ENCODE peak calls at places on chromosomes 4 and X, in four cellular contexts. S, V, Q and A are unnamed samples.

GRCh38 chrX:30620980-30621716 is 32.1 kb upstream of the GK start:
- DNase-seq in Q (no peak), V (no peak), S (no peak), A (no peak)

GRCh38 chr4:117560329-117560728 is 474.0 kb upstream of the NDST3 start:
- DNase-seq in Q (peak; percentile 11), S (no peak), V (no peak), A (no peak)

GRCh38 chr4:22514001-22514400 is 1.9 kb downstream of the ADGRA3 start:
- DNase-seq in S (no peak), Q (peak; percentile 48), V (peak; percentile 35), A (no peak)

GRCh38 chr4:3871881-3872833 is 106.0 kb downstream of the ADRA2C start:
- DNase-seq in S (peak; percentile 54), V (no peak), Q (no peak), A (no peak)

GRCh38 chrX:154804957-154805695 is at the start of gene MPP1:
- DNase-seq in Q (peak; percentile 81), S (peak; percentile 80), V (no peak), A (peak; percentile 32)

GRCh38 chr4:169307581-169307980 is 36.8 kb upstream of the SH3RF1 start:
- DNase-seq in V (peak; percentile 20), Q (no peak), S (no peak), A (no peak)

GRCh38 chr4:71187399-71188196 is 151.2 kb upstream of the SLC4A4 start:
- DNase-seq in S (no peak), Q (no peak), V (no peak), A (no peak)

GRCh38 chr4:17511041-17511949 is 595 bp downstream of the QDPR start:
- DNase-seq in S (peak; percentile 83), Q (peak; percentile 53), V (peak; percentile 46), A (no peak)

GRCh38 chr4:146336413-146336807 is 122.1 kb downstream of the REELD1 start:
- DNase-seq in S (no peak), V (peak; percentile 5), Q (peak; percentile 67), A (no peak)

GRCh38 chr4:16250665-16251365 is 24.5 kb upstream of the TAPT1 start:
- DNase-seq in V (peak; percentile 97), Q (no peak), S (no peak), A (no peak)

GRCh38 chr4:82969414-82969813 is 41.2 kb downstream of the LIN54 start:
- DNase-seq in V (no peak), S (no peak), Q (no peak), A (no peak)

GRCh38 chr4:184825394-184826314 is at the start of gene ACSL1:
- DNase-seq in Q (peak; percentile 48), S (peak; percentile 87), V (peak; percentile 39), A (peak; percentile 72)

GRCh38 chr4:121278811-121279368 is 101.9 kb downstream of the QRFPR start:
- DNase-seq in V (no peak), S (no peak), Q (no peak), A (no peak)

GRCh38 chr4:59044316-59044715 is 1934.1 kb upstream of the IGFBP7 start:
- DNase-seq in V (no peak), S (no peak), Q (no peak), A (no peak)

GRCh38 chr4:125951275-125951887 is 636.6 kb downstream of the FAT4 start:
- DNase-seq in S (no peak), Q (no peak), V (no peak), A (no peak)

GRCh38 chrX:151763711-151764110 is 29.2 kb downstream of the CNGA2 start:
- DNase-seq in V (no peak), S (no peak), Q (no peak), A (no peak)

GRCh38 chrX:107856289-107856688 is 30.6 kb downstream of the MID2 start:
- DNase-seq in V (no peak), Q (no peak), S (no peak), A (no peak)

GRCh38 chrX:74923942-74924448 is 1.3 kb downstream of the NEXMIF start:
- DNase-seq in S (no peak), Q (no peak), V (no peak), A (no peak)

GRCh38 chr4:107069049-107069448 is 32.9 kb upstream of the DKK2 start:
- DNase-seq in V (no peak), Q (peak; percentile 90), S (no peak), A (no peak)

GRCh38 chrX:68894513-68895338 is 65.9 kb downstream of the EFNB1 start:
- DNase-seq in Q (peak; percentile 88), S (no peak), V (no peak), A (peak; percentile 53)

GRCh38 chr4:189840356-189840755 is 100.3 kb upstream of the FRG1 start:
- DNase-seq in S (no peak), Q (no peak), V (no peak), A (no peak)

GRCh38 chr4:27861381-27861787 is 1000.7 kb downstream of the STIM2 start:
- DNase-seq in Q (no peak), V (peak; percentile 25), S (no peak), A (no peak)

GRCh38 chrX:131783555-131784338 is 239.4 kb upstream of the STK26 start:
- DNase-seq in S (no peak), Q (no peak), V (no peak), A (no peak)

GRCh38 chr4:79662651-79663050 is 254.6 kb upstream of the GK2 start:
- DNase-seq in Q (no peak), S (no peak), V (no peak), A (no peak)

GRCh38 chr4:37664696-37665095 is 21.5 kb downstream of the RELL1 start:
- DNase-seq in S (no peak), Q (no peak), V (no peak), A (no peak)

GRCh38 chr4:184383497-184384055 is 90.8 kb downstream of the IRF2 start:
- DNase-seq in Q (peak; percentile 89), V (peak; percentile 27), S (no peak), A (no peak)

GRCh38 chr4:102404551-102404969 is 59.3 kb upstream of the SLC39A8 start:
- DNase-seq in V (no peak), Q (no peak), S (no peak), A (no peak)

GRCh38 chrX:105191878-105192277 is 28.6 kb downstream of the TEX13A start:
- DNase-seq in V (no peak), S (no peak), Q (peak; percentile 1), A (no peak)

GRCh38 chrX:44343412-44343942 is at the start of gene EFHC2:
- DNase-seq in V (no peak), S (peak; percentile 70), Q (peak; percentile 1), A (peak; percentile 22)

GRCh38 chrX:84501798-84502628 is at the start of gene HDX:
- DNase-seq in S (peak; percentile 84), V (peak; percentile 16), Q (peak; percentile 87), A (peak; percentile 70)
- TF ChIP-seq POLR2AphosphoS5 in S (no peak), V (no peak), Q (no peak), A (no peak)

DNA sequence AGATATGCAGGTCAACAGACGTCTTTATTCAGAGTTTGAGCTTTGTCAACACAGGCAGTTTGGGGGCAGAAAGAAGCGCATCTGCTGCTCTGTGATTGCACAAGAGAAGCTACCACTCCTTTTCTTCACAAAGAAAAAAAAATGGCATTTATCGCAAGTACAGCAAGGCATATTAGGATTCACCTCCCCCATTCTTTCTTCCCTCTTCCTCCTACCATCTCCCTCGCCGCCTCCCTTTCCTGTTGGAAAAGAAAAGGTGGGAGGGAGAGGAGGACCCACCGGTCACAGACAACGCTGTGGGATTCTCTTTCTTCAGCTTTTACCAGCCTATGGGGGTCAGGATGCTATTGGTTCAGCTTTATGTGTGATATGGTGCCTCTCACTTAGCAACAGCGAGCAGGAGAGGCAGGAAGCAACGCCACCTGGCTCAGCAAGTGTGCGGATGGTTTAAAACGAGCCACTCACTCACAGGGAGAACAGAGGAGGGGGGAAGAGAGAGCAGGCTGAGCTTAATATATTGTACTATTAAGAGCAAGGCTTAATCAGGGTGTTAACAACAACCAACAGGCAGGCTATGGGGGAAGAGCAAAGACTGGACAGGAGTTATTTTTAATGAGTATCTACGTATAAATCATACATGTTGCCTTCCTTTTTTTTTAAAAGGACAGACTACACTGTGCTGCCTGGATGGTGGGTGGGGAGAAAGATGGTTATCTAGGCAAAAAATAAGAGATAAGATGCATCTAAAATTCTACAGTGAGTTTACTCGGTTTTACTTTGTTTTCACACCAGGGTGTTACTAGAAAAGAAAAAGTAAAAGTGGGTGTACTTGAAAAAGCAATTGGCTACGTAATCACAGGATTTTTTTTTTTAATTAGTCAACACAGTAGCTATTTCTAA is 104.7 kb downstream of the MAML3 start:
- DNase-seq in V (peak; percentile 2), S (no peak), Q (peak; percentile 85), A (peak; percentile 61)
- TF ChIP-seq POLR2AphosphoS5 in V (no peak), S (no peak), Q (no peak), A (peak; percentile 63)

GRCh38 chr4:6749340-6750171 is 33.0 kb upstream of the KIAA0232 start:
- DNase-seq in V (peak; percentile 91), S (peak; percentile 89), Q (peak; percentile 34), A (peak; percentile 73)
- TF ChIP-seq POLR2AphosphoS5 in V (peak; percentile 77), S (no peak), Q (no peak), A (peak; percentile 32)

DNA sequence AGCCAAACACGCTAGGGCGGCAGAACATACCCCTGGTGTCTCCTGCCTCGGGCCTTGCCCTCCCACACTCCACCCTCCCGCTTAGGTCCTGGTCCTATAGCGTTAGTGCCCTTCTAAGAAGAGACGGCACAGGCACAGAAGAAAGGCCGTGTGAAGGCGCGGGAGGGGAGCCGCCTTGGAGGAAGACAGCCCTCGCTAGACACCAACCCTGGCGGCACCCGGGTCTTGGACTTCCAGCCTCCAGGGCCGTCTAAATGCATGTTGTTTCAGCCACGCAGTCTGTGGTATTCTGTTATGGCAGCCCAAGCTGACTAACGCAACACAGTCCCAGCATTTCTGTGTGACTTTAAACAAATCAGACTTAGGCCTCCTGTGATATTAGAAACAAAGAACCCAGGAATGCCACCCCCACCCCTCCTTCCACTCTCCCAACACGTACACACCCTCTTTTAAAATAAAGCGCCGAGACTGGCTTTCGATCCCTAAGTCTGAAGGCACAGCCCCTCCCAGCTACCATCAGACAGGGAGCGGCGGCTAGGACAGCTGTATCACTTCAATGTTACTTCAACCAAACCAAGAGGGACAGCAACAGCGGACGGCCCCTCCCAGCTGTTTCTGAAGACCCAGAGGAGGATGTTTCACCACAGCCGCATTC is 128.0 kb downstream of the AFAP1 start:
- DNase-seq in V (no peak), S (no peak), Q (no peak), A (no peak)
- TF ChIP-seq POLR2AphosphoS5 in V (no peak), S (no peak), Q (no peak), A (no peak)